ENCODE peak calls at places on chromosomes 4 and X, in nine cellular contexts. M is choroid plexus epithelial cell, A is foreskin fibroblast, L is tibial nerve, Y is psoas muscle, I is left lung, W is pancreas, S is thyroid gland, R is testis. O is an unnamed sample.

GRCh38 chrX:57329008-57329407 is 42.5 kb downstream of the FAAH2 start:
- DNase-seq in L (no peak), Y (no peak), W (no peak), S (no peak), I (no peak), R (no peak), M (no peak), A (no peak), O (no peak)

GRCh38 chr4:120071192-120071795 is 4.6 kb upstream of the MAD2L1 start:
- DNase-seq in M (peak), I (no peak), A (peak), R (no peak), Y (no peak), S (no peak), W (peak), L (no peak), O (peak)

GRCh38 chr4:31592293-31592692 is 872.1 kb downstream of the PCDH7 start:
- DNase-seq in W (no peak), Y (no peak), R (no peak), S (no peak), A (no peak), I (no peak), L (no peak), M (no peak), O (no peak)

GRCh38 chr4:185524888-185525863 is 10.1 kb downstream of the PDLIM3 start:
- DNase-seq in Y (peak), I (no peak), M (no peak), R (no peak), W (no peak), L (no peak), A (no peak), S (no peak), O (no peak)

GRCh38 chrX:55119712-55120111 is 30.9 kb downstream of the PAGE2 start:
- DNase-seq in Y (no peak), A (no peak), M (peak), S (no peak), R (no peak), W (no peak), I (no peak), L (no peak), O (no peak)

GRCh38 chr4:145531193-145531592 is 49.5 kb downstream of the SMAD1 start:
- DNase-seq in Y (peak), R (no peak), M (no peak), A (no peak), I (no peak), S (peak), L (no peak), W (peak), O (no peak)

GRCh38 chr4:77197361-77197760 is 40.4 kb downstream of the CCNG2 start:
- DNase-seq in L (no peak), M (no peak), W (no peak), I (no peak), Y (no peak), A (no peak), R (no peak), S (no peak), O (no peak)

GRCh38 chrX:9785252-9785943 is 831 bp upstream of the SHROOM2 start:
- DNase-seq in A (no peak), Y (no peak), S (no peak), I (no peak), L (no peak), M (no peak), R (no peak), W (no peak), O (no peak)

GRCh38 chr4:94744830-94745229 is 12.9 kb upstream of the BMPR1B start:
- DNase-seq in W (no peak), R (no peak), L (no peak), M (no peak), I (no peak), A (no peak), S (no peak), Y (no peak), O (no peak)

GRCh38 chrX:53715336-53715924 is 28.9 kb upstream of the HUWE1 start:
- DNase-seq in W (no peak), A (no peak), M (peak), R (no peak), L (no peak), S (no peak), I (no peak), Y (no peak), O (no peak)

GRCh38 chr4:141240259-141240658 is 19.6 kb downstream of the ZNF330 start:
- DNase-seq in Y (no peak), S (no peak), M (no peak), A (no peak), I (no peak), L (no peak), R (no peak), W (no peak), O (no peak)

GRCh38 chrX:136816970-136817369 is 36.2 kb upstream of the ARHGEF6 start:
- DNase-seq in I (no peak), R (no peak), W (no peak), M (peak), L (no peak), Y (no peak), A (no peak), S (no peak), O (no peak)

GRCh38 chrX:17744896-17745523 is 7.7 kb downstream of the SCML1 start:
- DNase-seq in S (no peak), A (no peak), L (no peak), I (no peak), R (no peak), W (no peak), Y (no peak), M (peak), O (no peak)

GRCh38 chrX:51837926-51838325 is 55.5 kb upstream of the MAGED1 start:
- DNase-seq in Y (peak), R (peak), L (peak), A (peak), M (peak), W (no peak), S (peak), I (no peak), O (peak)

GRCh38 chr4:156888762-156889161 is 82.8 kb downstream of the PDGFC start:
- DNase-seq in I (no peak), L (no peak), W (no peak), A (peak), Y (no peak), R (no peak), S (no peak), M (peak), O (peak)

GRCh38 chr4:180618396-180618795 is 1624.8 kb upstream of the TENM3 start:
- DNase-seq in I (no peak), A (no peak), W (no peak), Y (no peak), R (no peak), L (no peak), S (no peak), M (no peak), O (no peak)

GRCh38 chr4:100248476-100248875 is 58.2 kb upstream of the DDIT4L start:
- DNase-seq in R (no peak), I (no peak), M (no peak), L (no peak), W (no peak), A (no peak), Y (no peak), S (no peak), O (no peak)

GRCh38 chrX:119512145-119512800 is 44.0 kb downstream of the SLC25A5 start:
- DNase-seq in I (peak), S (peak), A (peak), M (peak), R (peak), L (peak), W (peak), Y (peak), O (peak)

GRCh38 chr4:150280081-150280950 is 202.1 kb downstream of the DCLK2 start:
- DNase-seq in I (no peak), Y (no peak), M (peak), A (peak), R (no peak), L (no peak), W (no peak), S (no peak), O (peak)

DNA sequence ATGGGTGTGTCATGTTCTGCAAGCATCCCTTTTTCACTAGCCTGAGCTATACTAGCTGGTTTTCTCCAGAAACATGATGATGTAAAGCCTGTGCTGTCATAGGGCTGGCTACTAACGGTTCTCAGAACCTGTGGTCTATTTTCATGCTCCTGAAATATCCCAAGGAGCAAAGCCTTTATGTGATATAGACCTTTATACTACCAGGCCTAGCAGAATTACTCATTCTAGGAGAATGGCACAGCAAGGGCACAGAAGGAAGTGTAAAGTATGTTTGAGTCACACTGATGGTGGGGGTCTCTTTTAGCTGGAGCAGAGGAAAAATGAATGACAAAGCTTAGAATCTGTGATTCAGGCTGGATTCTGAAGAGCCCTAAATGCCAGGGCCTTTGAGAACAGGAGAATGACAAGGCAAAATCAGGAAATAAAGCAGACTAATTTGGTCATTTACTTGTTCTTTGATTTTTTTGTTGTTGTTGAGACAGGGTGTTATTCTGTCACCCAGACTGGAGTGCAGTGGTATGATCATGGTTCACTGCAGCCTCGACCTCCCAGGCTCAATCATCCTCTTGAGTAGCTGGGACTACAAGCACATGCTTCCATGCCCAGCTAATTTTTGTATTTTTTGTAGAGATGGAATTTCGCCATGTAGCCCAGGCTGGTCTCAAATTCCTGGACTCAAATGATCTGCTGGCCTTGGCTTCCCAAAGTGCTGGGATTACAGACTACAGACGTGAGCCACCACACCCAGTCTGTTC is 11.8 kb downstream of the TCEAL1 start:
- DNase-seq in Y (no peak), S (peak), R (no peak), I (no peak), M (peak), W (no peak), L (no peak), A (peak), O (no peak)
- TF ChIP-seq CTCF in Y (no peak), S (no peak), R (no peak), I (no peak), M (no peak), W (no peak), L (no peak), A (no peak), O (no peak)

GRCh38 chr4:152258804-152259708 is 276.8 kb downstream of the FBXW7 start:
- DNase-seq in A (peak), S (no peak), L (no peak), Y (no peak), W (no peak), M (peak), I (no peak), R (no peak), O (no peak)
- H3K4me3 ChIP-seq in A (no peak), S (no peak), L (no peak), Y (no peak), W (no peak), M (no peak), I (no peak), R (no peak), O (no peak)

GRCh38 chr4:62901101-62901500 is 1508.1 kb downstream of the TECRL start:
- DNase-seq in A (no peak), W (no peak), S (no peak), R (no peak), I (no peak), L (no peak), Y (no peak), M (no peak), O (no peak)

GRCh38 chr4:62896721-62897120 is 1512.5 kb downstream of the TECRL start:
- DNase-seq in S (no peak), Y (no peak), R (no peak), L (no peak), M (no peak), I (no peak), A (no peak), W (no peak), O (no peak)

GRCh38 chr4:62898115-62898514 is 1511.1 kb downstream of the TECRL start:
- DNase-seq in L (no peak), A (no peak), S (no peak), Y (peak), R (no peak), W (no peak), M (no peak), I (no peak), O (no peak)

GRCh38 chr4:62899607-62900364 is 1509.5 kb downstream of the TECRL start:
- DNase-seq in W (no peak), M (no peak), Y (no peak), S (no peak), I (no peak), L (no peak), R (no peak), A (no peak), O (no peak)
- TF ChIP-seq CTCF in W (no peak), M (no peak), Y (no peak), S (no peak), I (no peak), L (no peak), R (no peak), A (no peak), O (no peak)

GRCh38 chr4:55407764-55408163 is 12.0 kb downstream of the TMEM165 start:
- DNase-seq in W (no peak), I (no peak), A (no peak), S (no peak), M (no peak), Y (no peak), R (no peak), L (no peak), O (no peak)

GRCh38 chr4:55411621-55412020 is 15.9 kb downstream of the TMEM165 start:
- DNase-seq in W (peak), S (no peak), I (no peak), M (no peak), A (no peak), Y (no peak), R (no peak), L (no peak), O (peak)

GRCh38 chr4:55410431-55410830 is 14.7 kb downstream of the TMEM165 start:
- DNase-seq in L (no peak), S (no peak), Y (no peak), A (no peak), M (no peak), I (no peak), W (no peak), R (no peak), O (no peak)

GRCh38 chr4:55407119-55407518 is 11.4 kb downstream of the TMEM165 start:
- DNase-seq in S (no peak), R (no peak), W (no peak), A (no peak), M (no peak), I (no peak), Y (no peak), L (no peak), O (no peak)

GRCh38 chr4:55409468-55410171 is 13.9 kb downstream of the TMEM165 start:
- DNase-seq in Y (no peak), M (peak), L (no peak), W (no peak), S (no peak), A (no peak), R (no peak), I (no peak), O (no peak)
- H3K4me3 ChIP-seq in Y (no peak), M (no peak), L (no peak), W (no peak), S (no peak), A (no peak), R (no peak), I (no peak), O (no peak)

GRCh38 chrX:22746081-22746480 is 253.7 kb upstream of the DDX53 start:
- DNase-seq in Y (peak), A (no peak), W (no peak), I (no peak), R (peak), S (peak), M (no peak), L (no peak), O (no peak)
- TF ChIP-seq CTCF in Y (no peak), A (no peak), W (no peak), I (no peak), R (no peak), S (no peak), M (no peak), L (no peak), O (no peak)

GRCh38 chr4:169251291-169252235 is 19.2 kb downstream of the SH3RF1 start:
- DNase-seq in I (no peak), L (no peak), A (no peak), Y (no peak), M (peak), R (no peak), S (no peak), W (no peak), O (no peak)
- H3K4me3 ChIP-seq in I (no peak), L (no peak), A (no peak), Y (no peak), M (no peak), R (no peak), S (no peak), W (no peak), O (no peak)

DNA sequence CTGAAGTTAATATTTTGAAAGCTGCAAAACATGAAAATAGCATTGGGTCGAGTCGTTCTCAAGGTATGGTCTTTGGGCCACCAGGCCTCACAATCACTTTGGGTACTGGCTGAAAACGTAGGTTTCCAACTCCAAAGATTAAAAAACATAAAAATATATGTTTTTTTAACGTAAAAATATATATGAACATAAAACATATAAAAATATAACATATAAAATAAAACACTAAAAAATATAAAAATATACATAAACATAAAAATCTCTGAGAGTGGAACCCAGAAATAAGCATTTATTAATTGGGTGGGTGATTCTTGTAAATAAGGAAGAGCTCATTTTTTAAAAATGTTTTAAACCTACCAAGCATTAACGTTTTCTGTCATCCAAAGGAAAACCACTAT is 666 bp upstream of the PDS5A start:
- DNase-seq in S (no peak), Y (no peak), A (no peak), W (no peak), R (no peak), M (no peak), I (no peak), L (no peak), O (no peak)
- TF ChIP-seq CTCF in S (no peak), Y (no peak), A (no peak), W (no peak), R (no peak), M (no peak), I (no peak), L (no peak), O (no peak)

O was measured in retinal pigment epithelial cell.